ENCODE peak calls at places on chromosomes 4 and X, in ten cellular contexts. L is SJSA1, B is ovary, Y is Karpas-422, C is left lung, R is IMR-90, J is colonic mucosa, G is neuronal stem cell, O is endodermal cell, W is mesendoderm. X is an unnamed sample.

GRCh38 chr4:2436301-2436700 is 17.5 kb downstream of the CFAP99 start:
- DNase-seq in L (no peak), B (no peak), Y (no peak), C (peak), R (no peak), J (no peak), G (no peak), O (peak), W (no peak), X (peak)

GRCh38 chr4:2925496-2925895 is 37.7 kb downstream of the NOP14 start:
- DNase-seq in L (no peak), B (no peak), Y (no peak), C (no peak), R (no peak), J (no peak), G (no peak), O (no peak), W (no peak), X (no peak)

GRCh38 chrX:78945186-78945912 is at the start of gene P2RY10:
- DNase-seq in L (no peak), B (no peak), Y (peak), C (no peak), R (no peak), J (no peak), G (no peak), O (no peak), W (no peak), X (no peak)

GRCh38 chr4:180542445-180543100 is 1700.6 kb upstream of the TENM3 start:
- DNase-seq in L (peak), B (no peak), Y (no peak), C (no peak), R (peak), J (no peak), G (no peak), O (no peak), W (no peak), X (no peak)

GRCh38 chr4:54440394-54441223 is 211.5 kb downstream of the PDGFRA start:
- DNase-seq in L (peak), B (peak), Y (peak), C (no peak), R (peak), J (peak), G (peak), O (peak), W (peak), X (no peak)

GRCh38 chr4:61443813-61444510 is 243.8 kb downstream of the ADGRL3 start:
- DNase-seq in L (peak), B (no peak), Y (no peak), C (no peak), R (peak), J (no peak), G (no peak), O (no peak), W (peak), X (no peak)

GRCh38 chr4:176547005-176547404 is 227.2 kb downstream of the SPCS3 start:
- DNase-seq in L (no peak), B (no peak), Y (no peak), C (no peak), R (peak), J (no peak), G (no peak), O (no peak), W (no peak), X (no peak)

GRCh38 chrX:47958943-47959342 is 44.8 kb downstream of the ZNF182 start:
- DNase-seq in L (no peak), B (no peak), Y (peak), C (no peak), R (no peak), J (no peak), G (no peak), O (peak), W (peak), X (no peak)

GRCh38 chr4:48049483-48049882 is 32.9 kb downstream of the NIPAL1 start:
- DNase-seq in L (no peak), B (no peak), Y (no peak), C (peak), R (no peak), J (no peak), G (no peak), O (no peak), W (no peak), X (no peak)

GRCh38 chrX:111761578-111762135 is 80.7 kb downstream of the ALG13 start:
- DNase-seq in L (no peak), B (no peak), Y (no peak), C (no peak), R (no peak), J (no peak), G (no peak), O (no peak), W (no peak), X (no peak)

GRCh38 chrX:7330971-7331746 is 183.2 kb upstream of the PUDP start:
- DNase-seq in L (no peak), B (peak), Y (no peak), C (no peak), R (peak), J (no peak), G (no peak), O (no peak), W (no peak), X (no peak)

GRCh38 chr4:174136013-174136412 is 147.5 kb downstream of the FBXO8 start:
- DNase-seq in L (no peak), B (no peak), Y (no peak), C (no peak), R (no peak), J (no peak), G (peak), O (no peak), W (peak), X (no peak)

GRCh38 chr4:151563194-151563593 is 154.2 kb downstream of the FHIP1A start:
- DNase-seq in L (no peak), B (no peak), Y (no peak), C (no peak), R (no peak), J (peak), G (no peak), O (no peak), W (no peak), X (no peak)

GRCh38 chr4:188399834-188400233 is 260.6 kb downstream of the TRIML1 start:
- DNase-seq in L (no peak), B (no peak), Y (no peak), C (no peak), R (no peak), J (no peak), G (no peak), O (peak), W (peak), X (no peak)
- H3K27ac ChIP-seq in L (no peak), B (no peak), Y (no peak), C (no peak), R (no peak), J (no peak), G (no peak), O (no peak), W (peak), X (peak)

GRCh38 chr4:15150636-15151432 is 148.6 kb downstream of the CPEB2 start:
- DNase-seq in L (no peak), B (no peak), Y (no peak), C (no peak), R (no peak), J (no peak), G (no peak), O (no peak), W (peak), X (no peak)

GRCh38 chr4:15147709-15148651 is 145.7 kb downstream of the CPEB2 start:
- DNase-seq in L (no peak), B (no peak), Y (no peak), C (no peak), R (no peak), J (no peak), G (no peak), O (no peak), W (no peak), X (peak)

GRCh38 chr4:15153662-15154061 is 151.4 kb downstream of the CPEB2 start:
- DNase-seq in L (no peak), B (no peak), Y (no peak), C (no peak), R (peak), J (no peak), G (no peak), O (no peak), W (no peak), X (no peak)

GRCh38 chr4:15149234-15149841 is 147.1 kb downstream of the CPEB2 start:
- DNase-seq in L (no peak), B (no peak), Y (no peak), C (no peak), R (peak), J (no peak), G (no peak), O (no peak), W (no peak), X (peak)

GRCh38 chr4:15149842-15150592 is 147.7 kb downstream of the CPEB2 start:
- DNase-seq in L (peak), B (peak), Y (peak), C (peak), R (peak), J (peak), G (peak), O (peak), W (peak), X (peak)
- H3K27ac ChIP-seq in L (peak), B (peak), Y (no peak), C (no peak), R (peak), J (no peak), G (no peak), O (peak), W (no peak), X (peak)

GRCh38 chrX:12958059-12958458 is 16.9 kb upstream of the TMSB4X start:
- DNase-seq in L (no peak), B (no peak), Y (peak), C (no peak), R (no peak), J (no peak), G (no peak), O (no peak), W (no peak), X (no peak)

GRCh38 chrX:12956704-12957541 is 18.0 kb upstream of the TMSB4X start:
- DNase-seq in L (peak), B (no peak), Y (peak), C (no peak), R (peak), J (peak), G (no peak), O (no peak), W (peak), X (no peak)

GRCh38 chrX:12955882-12956703 is 18.8 kb upstream of the TMSB4X start:
- DNase-seq in L (peak), B (no peak), Y (peak), C (peak), R (peak), J (peak), G (no peak), O (no peak), W (peak), X (peak)

GRCh38 chrX:12961191-12961718 is 13.7 kb upstream of the TMSB4X start:
- DNase-seq in L (no peak), B (no peak), Y (peak), C (no peak), R (no peak), J (no peak), G (no peak), O (no peak), W (no peak), X (no peak)

GRCh38 chrX:12958461-12958860 is 16.4 kb upstream of the TMSB4X start:
- DNase-seq in L (no peak), B (no peak), Y (peak), C (no peak), R (no peak), J (no peak), G (no peak), O (no peak), W (no peak), X (no peak)
- H3K27ac ChIP-seq in L (no peak), B (no peak), Y (no peak), C (no peak), R (no peak), J (peak), G (no peak), O (no peak), W (no peak), X (no peak)

GRCh38 chr4:101697266-101697665 is 93.3 kb upstream of the BANK1 start:
- DNase-seq in L (no peak), B (no peak), Y (no peak), C (no peak), R (no peak), J (no peak), G (no peak), O (no peak), W (peak), X (no peak)
- H3K27ac ChIP-seq in L (no peak), B (no peak), Y (peak), C (no peak), R (no peak), J (no peak), G (no peak), O (no peak), W (no peak), X (no peak)

DNA sequence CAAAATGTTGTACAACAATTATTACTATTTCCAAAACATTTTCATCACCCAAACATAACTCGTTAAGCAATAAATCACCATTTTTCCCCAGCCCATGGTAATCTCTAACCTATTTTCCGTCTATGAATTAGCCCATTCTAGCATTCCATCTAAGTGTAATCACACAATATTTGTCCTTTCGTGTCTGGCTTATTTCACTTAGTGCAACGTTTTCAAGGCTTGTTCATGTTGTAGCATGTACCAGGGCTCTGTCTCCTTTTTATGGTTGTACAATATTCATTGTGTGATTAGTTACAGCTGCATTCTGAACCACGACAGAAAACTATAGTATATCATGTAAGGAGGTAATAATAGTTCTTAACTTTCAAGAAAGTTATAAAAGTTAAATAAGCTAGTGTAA is 656.0 kb upstream of the HS3ST1 start:
- DNase-seq in L (no peak), B (no peak), Y (no peak), C (no peak), R (no peak), J (no peak), G (no peak), O (no peak), W (no peak), X (no peak)
- H3K27ac ChIP-seq in L (no peak), B (no peak), Y (no peak), C (no peak), R (no peak), J (no peak), G (no peak), O (no peak), W (no peak), X (no peak)

GRCh38 chrX:155028749-155029360 is 2.2 kb downstream of the FUNDC2 start:
- DNase-seq in L (no peak), B (no peak), Y (no peak), C (no peak), R (peak), J (peak), G (no peak), O (no peak), W (peak), X (no peak)
- H3K27ac ChIP-seq in L (no peak), B (no peak), Y (no peak), C (no peak), R (no peak), J (peak), G (no peak), O (no peak), W (no peak), X (no peak)

DNA sequence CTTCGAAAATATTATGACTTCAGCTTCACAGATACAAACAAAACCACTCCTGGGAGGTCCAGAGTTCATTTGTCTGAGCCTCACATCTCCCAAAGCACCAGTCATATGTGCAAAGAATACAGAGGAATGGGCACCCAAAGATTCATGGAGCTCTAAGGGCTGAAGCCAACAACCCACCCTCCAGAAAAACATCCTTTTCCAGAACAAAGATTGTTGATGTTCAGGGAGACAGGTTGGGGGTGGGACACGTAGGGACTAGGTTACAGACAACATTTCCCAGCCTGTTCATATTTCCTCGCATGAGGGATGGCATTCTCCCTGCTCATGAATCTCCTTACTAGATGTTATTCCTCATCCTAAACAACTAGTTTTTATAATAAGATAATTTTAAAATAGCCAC is 71.2 kb downstream of the METTL14 start:
- DNase-seq in L (no peak), B (no peak), Y (no peak), C (no peak), R (no peak), J (no peak), G (no peak), O (no peak), W (no peak), X (no peak)
- H3K27ac ChIP-seq in L (no peak), B (peak), Y (peak), C (no peak), R (peak), J (no peak), G (no peak), O (no peak), W (no peak), X (no peak)

GRCh38 chr4:101346562-101347266 is 612 bp downstream of the PPP3CA start:
- DNase-seq in L (peak), B (peak), Y (peak), C (peak), R (peak), J (peak), G (peak), O (peak), W (peak), X (peak)

GRCh38 chr4:101345596-101346311 is 1.6 kb downstream of the PPP3CA start:
- DNase-seq in L (peak), B (peak), Y (peak), C (peak), R (peak), J (peak), G (peak), O (peak), W (peak), X (peak)

GRCh38 chr4:101346312-101346561 is 1.1 kb downstream of the PPP3CA start:
- DNase-seq in L (no peak), B (no peak), Y (no peak), C (no peak), R (no peak), J (peak), G (no peak), O (no peak), W (no peak), X (peak)

GRCh38 chr4:101347267-101347556 is at the start of gene PPP3CA:
- DNase-seq in L (peak), B (no peak), Y (no peak), C (no peak), R (no peak), J (no peak), G (no peak), O (no peak), W (no peak), X (no peak)

GRCh38 chr4:101345271-101345595 is 2.1 kb downstream of the PPP3CA start:
- DNase-seq in L (no peak), B (no peak), Y (peak), C (no peak), R (peak), J (no peak), G (no peak), O (no peak), W (no peak), X (no peak)
- H3K27ac ChIP-seq in L (peak), B (no peak), Y (no peak), C (peak), R (peak), J (no peak), G (peak), O (no peak), W (no peak), X (peak)

DNA sequence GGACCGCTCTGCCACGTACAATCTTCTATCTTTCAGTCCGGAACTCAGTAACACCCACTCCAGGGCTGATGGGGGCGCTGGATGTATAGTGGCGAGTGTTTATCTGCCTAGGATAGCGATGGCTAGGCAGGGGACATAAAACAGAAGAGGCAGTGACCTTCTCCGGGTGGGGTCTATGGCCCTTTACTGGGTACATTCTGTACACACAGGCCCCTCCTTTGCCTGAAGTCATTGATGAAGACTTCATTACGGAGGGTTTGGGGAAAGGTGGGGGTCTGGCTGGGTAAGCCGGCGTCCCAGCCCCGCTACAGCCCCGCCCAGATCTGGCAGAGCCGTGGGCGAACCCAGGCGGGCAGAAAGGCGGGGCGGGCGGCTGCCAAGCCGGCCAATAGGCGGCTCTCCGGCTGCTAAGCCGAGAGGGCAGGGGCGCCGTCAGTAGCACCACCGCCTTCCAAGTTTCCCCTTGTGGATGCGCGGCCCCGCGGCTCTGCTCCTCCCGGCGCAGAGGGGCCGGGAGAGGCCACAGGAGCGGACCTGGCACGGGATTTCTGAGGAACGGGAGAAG is at the start of gene CHST7:
- DNase-seq in L (peak), B (peak), Y (peak), C (peak), R (peak), J (peak), G (peak), O (peak), W (peak), X (peak)
- H3K27ac ChIP-seq in L (no peak), B (peak), Y (peak), C (peak), R (peak), J (peak), G (no peak), O (no peak), W (peak), X (peak)